ENCODE peak calls at places on chromosomes 11 and 22, in four cellular contexts. One of them, this sample, is unnamed.

GRCh38 chr11:126188332-126189108 is 22.9 kb downstream of the RPUSD4 start:
- DNase-seq in amniotic stem cell: no peak
- DNase-seq in T-helper 9 cell: no peak
- DNase-seq in T47D: peak; percentile 71
- DNase-seq in this sample: peak; percentile 81

GRCh38 chr11:72001255-72001654 is 2.5 kb downstream of the IL18BP start:
- DNase-seq in amniotic stem cell: no peak
- DNase-seq in T-helper 9 cell: no peak
- DNase-seq in T47D: no peak
- DNase-seq in this sample: no peak

GRCh38 chr11:33389635-33390034 is 132.5 kb downstream of the HIPK3 start:
- DNase-seq in amniotic stem cell: no peak
- DNase-seq in T-helper 9 cell: no peak
- DNase-seq in T47D: no peak
- DNase-seq in this sample: no peak

GRCh38 chr11:12280838-12281565 is 96.4 kb upstream of the PARVA start:
- DNase-seq in amniotic stem cell: no peak
- DNase-seq in T-helper 9 cell: no peak
- DNase-seq in T47D: no peak
- DNase-seq in this sample: no peak

GRCh38 chr11:78419327-78419726 is 1.7 kb upstream of the GAB2 start:
- DNase-seq in amniotic stem cell: peak; percentile 71
- DNase-seq in T-helper 9 cell: no peak
- DNase-seq in T47D: no peak
- DNase-seq in this sample: no peak

GRCh38 chr22:38316340-38317236 is 645 bp downstream of the CSNK1E start:
- DNase-seq in amniotic stem cell: no peak
- DNase-seq in T-helper 9 cell: peak; percentile 51
- DNase-seq in T47D: peak; percentile 54
- DNase-seq in this sample: peak; percentile 73

GRCh38 chr11:108965602-108966001 is 300.7 kb downstream of the DDX10 start:
- DNase-seq in amniotic stem cell: no peak
- DNase-seq in T-helper 9 cell: no peak
- DNase-seq in T47D: no peak
- DNase-seq in this sample: no peak

GRCh38 chr11:15198284-15198683 is 83.6 kb downstream of the INSC start:
- DNase-seq in amniotic stem cell: no peak
- DNase-seq in T-helper 9 cell: no peak
- DNase-seq in T47D: no peak
- DNase-seq in this sample: no peak

GRCh38 chr22:33361581-33361980 is 303.4 kb upstream of the SYN3 start:
- DNase-seq in amniotic stem cell: no peak
- DNase-seq in T-helper 9 cell: no peak
- DNase-seq in T47D: peak; percentile 2
- DNase-seq in this sample: no peak

GRCh38 chr11:23732026-23732425 is 764.8 kb upstream of the LUZP2 start:
- DNase-seq in amniotic stem cell: no peak
- DNase-seq in T-helper 9 cell: no peak
- DNase-seq in T47D: no peak
- DNase-seq in this sample: no peak

This sample was measured in GM06990.